ENCODE peak calls at places on chromosomes 5 and 9, in eight cellular contexts. Q is GM23248, R is heart left ventricle, T is ovary, U is suprapubic skin, H is kidney epithelial cell, X is K562, G is aorta. K is an unnamed sample. For H3K27me3, the result is how much of the 10 kb centered on the place peaks cover.

GRCh38 chr9:18821794-18822193 is 211.2 kb downstream of the SAXO1 start:
- DNase-seq in H (peak), X (no peak), G (no peak), R (no peak), Q (no peak), U (no peak), T (no peak), K (no peak)

GRCh38 chr5:94442971-94443370 is 175.4 kb downstream of the KIAA0825 start:
- DNase-seq in U (no peak), G (no peak), X (no peak), R (no peak), Q (peak), H (no peak), T (no peak), K (no peak)

GRCh38 chr5:117084052-117084451 is 509.4 kb upstream of the SEMA6A start:
- DNase-seq in U (no peak), G (no peak), R (no peak), Q (no peak), T (no peak), X (no peak), H (no peak), K (no peak)

GRCh38 chr5:172789687-172790495 is 18.9 kb upstream of the DUSP1 start:
- DNase-seq in U (peak), Q (peak), H (no peak), R (no peak), G (no peak), X (no peak), T (peak), K (no peak)

GRCh38 chr9:77648458-77649108 is 461 bp upstream of the GNA14 start:
- DNase-seq in H (no peak), R (peak), Q (peak), G (peak), T (peak), U (peak), X (no peak), K (peak)

GRCh38 chr5:119179857-119180641 is 109.2 kb downstream of the DMXL1 start:
- DNase-seq in H (no peak), Q (peak), U (no peak), X (peak), T (no peak), R (no peak), G (no peak), K (no peak)

GRCh38 chr9:33349743-33350142 is 52.6 kb downstream of the AQP7 start:
- DNase-seq in Q (peak), X (no peak), U (no peak), H (no peak), T (no peak), G (no peak), R (no peak), K (no peak)

GRCh38 chr5:169988947-169989346 is 8.7 kb upstream of the INSYN2B start:
- DNase-seq in T (no peak), Q (no peak), U (no peak), G (no peak), R (no peak), H (no peak), X (no peak), K (no peak)

GRCh38 chr5:59628062-59628828 is 265.3 kb downstream of the PDE4D start:
- DNase-seq in H (no peak), Q (no peak), R (no peak), G (no peak), U (no peak), X (no peak), T (no peak), K (no peak)

GRCh38 chr5:135008556-135008955 is 25.5 kb downstream of the PITX1 start:
- DNase-seq in Q (no peak), U (no peak), T (no peak), G (peak), H (no peak), R (peak), X (peak), K (peak)

GRCh38 chr5:98930972-98931762 is 2.4 kb upstream of the CHD1 start:
- DNase-seq in H (no peak), U (no peak), T (no peak), X (no peak), Q (no peak), R (no peak), G (no peak), K (no peak)

GRCh38 chr9:120946259-120946658 is 19.7 kb upstream of the TRAF1 start:
- DNase-seq in Q (peak), T (no peak), U (no peak), H (no peak), X (no peak), R (no peak), G (no peak), K (no peak)

GRCh38 chr5:157917909-157918809 is 59.2 kb upstream of the CLINT1 start:
- DNase-seq in Q (peak), X (peak), U (no peak), H (no peak), G (peak), R (peak), T (peak), K (peak)
- H3K27me3 ChIP-seq in Q (under half), X (under half), U (under half), H (under half), G (under half), R (under half), T (under half), K (under half)

GRCh38 chr5:107578051-107578635 is 92.6 kb downstream of the EFNA5 start:
- DNase-seq in Q (peak), H (no peak), R (no peak), U (no peak), T (no peak), G (no peak), X (no peak), K (no peak)
- H3K4me3 ChIP-seq in Q (no peak), H (no peak), R (no peak), U (no peak), T (no peak), G (no peak), X (no peak), K (no peak)

GRCh38 chr9:123978981-123979380 is 32.6 kb upstream of the LHX2 start:
- DNase-seq in G (no peak), U (no peak), H (no peak), Q (no peak), X (no peak), R (no peak), T (no peak), K (no peak)

GRCh38 chr9:123985869-123986268 is 25.7 kb upstream of the LHX2 start:
- DNase-seq in X (no peak), U (no peak), R (no peak), T (no peak), H (no peak), Q (no peak), G (no peak), K (no peak)

GRCh38 chr9:123984802-123985201 is 26.8 kb upstream of the LHX2 start:
- DNase-seq in G (no peak), T (no peak), U (no peak), X (no peak), Q (no peak), R (no peak), H (no peak), K (no peak)

GRCh38 chr9:123982535-123982934 is 29.0 kb upstream of the LHX2 start:
- DNase-seq in X (no peak), G (no peak), H (no peak), U (no peak), R (no peak), T (no peak), Q (no peak), K (no peak)

DNA sequence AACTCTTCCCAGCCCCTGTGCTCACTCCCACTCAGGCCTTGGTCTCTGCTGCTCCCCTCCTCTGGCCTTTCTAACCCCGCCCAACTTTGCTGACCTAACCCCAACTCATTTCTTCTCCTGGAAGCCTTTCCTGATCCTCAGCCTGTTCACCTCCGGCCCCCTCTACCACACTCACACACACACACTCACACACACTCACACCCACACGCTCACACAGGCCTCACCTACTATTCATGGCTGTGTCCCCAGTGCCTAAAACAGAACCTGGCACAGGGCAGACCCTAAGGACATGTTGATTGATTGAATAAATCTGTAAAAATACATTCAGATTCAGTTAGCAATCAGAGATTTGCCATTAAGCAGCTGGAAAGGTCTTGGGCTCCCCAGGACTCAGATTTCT is 28.5 kb upstream of the LHX2 start:
- DNase-seq in G (no peak), Q (no peak), H (no peak), U (no peak), R (no peak), T (no peak), X (no peak), K (no peak)
- H3K27me3 ChIP-seq in G (under half), Q (half or more), H (under half), U (under half), R (under half), T (under half), X (under half), K (under half)

DNA sequence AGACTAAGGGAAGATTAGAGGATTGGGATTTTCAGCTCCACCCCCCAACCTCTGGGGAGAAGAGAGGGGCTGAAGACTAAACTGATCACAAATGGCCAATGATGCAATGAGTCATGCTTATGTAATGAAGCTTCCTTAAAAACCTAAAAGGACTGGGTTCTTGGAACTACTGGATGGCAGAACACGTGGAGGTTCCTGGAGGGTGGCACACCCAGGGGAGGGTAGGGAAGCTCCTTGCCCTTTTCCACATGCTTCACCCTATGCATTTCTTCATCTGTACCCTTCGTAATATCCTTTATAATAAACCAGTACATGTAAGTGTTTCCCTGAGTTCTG is 48.6 kb downstream of the ARHGEF28 start:
- DNase-seq in Q (peak), U (no peak), T (no peak), G (no peak), H (no peak), X (no peak), R (no peak), K (no peak)
- H3K4me3 ChIP-seq in Q (no peak), U (no peak), T (no peak), G (no peak), H (no peak), X (no peak), R (no peak), K (no peak)

DNA sequence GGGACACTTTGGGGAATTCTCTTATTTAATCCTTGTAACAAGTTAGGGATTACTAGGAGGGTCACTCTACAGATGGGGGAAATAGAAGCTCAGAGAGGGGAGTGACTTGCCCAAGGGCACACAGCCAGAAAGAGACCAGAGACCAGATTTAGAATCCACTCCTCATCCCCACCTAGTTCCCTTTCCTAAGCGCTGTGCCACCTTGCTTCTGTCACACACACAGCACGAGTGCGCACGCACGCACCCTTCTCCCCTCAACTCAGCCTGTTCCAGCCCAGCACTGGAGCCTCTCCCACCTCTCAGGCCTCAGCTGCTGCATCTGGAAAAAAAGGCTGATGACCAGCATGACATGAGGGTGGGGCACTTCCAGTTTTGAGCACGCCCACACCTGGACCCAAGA is 18.6 kb downstream of the NR5A1 start:
- DNase-seq in X (no peak), U (no peak), H (no peak), R (no peak), T (no peak), G (no peak), Q (no peak), K (no peak)
- H3K27me3 ChIP-seq in X (under half), U (half or more), H (half or more), R (under half), T (under half), G (under half), Q (under half), K (under half)

DNA sequence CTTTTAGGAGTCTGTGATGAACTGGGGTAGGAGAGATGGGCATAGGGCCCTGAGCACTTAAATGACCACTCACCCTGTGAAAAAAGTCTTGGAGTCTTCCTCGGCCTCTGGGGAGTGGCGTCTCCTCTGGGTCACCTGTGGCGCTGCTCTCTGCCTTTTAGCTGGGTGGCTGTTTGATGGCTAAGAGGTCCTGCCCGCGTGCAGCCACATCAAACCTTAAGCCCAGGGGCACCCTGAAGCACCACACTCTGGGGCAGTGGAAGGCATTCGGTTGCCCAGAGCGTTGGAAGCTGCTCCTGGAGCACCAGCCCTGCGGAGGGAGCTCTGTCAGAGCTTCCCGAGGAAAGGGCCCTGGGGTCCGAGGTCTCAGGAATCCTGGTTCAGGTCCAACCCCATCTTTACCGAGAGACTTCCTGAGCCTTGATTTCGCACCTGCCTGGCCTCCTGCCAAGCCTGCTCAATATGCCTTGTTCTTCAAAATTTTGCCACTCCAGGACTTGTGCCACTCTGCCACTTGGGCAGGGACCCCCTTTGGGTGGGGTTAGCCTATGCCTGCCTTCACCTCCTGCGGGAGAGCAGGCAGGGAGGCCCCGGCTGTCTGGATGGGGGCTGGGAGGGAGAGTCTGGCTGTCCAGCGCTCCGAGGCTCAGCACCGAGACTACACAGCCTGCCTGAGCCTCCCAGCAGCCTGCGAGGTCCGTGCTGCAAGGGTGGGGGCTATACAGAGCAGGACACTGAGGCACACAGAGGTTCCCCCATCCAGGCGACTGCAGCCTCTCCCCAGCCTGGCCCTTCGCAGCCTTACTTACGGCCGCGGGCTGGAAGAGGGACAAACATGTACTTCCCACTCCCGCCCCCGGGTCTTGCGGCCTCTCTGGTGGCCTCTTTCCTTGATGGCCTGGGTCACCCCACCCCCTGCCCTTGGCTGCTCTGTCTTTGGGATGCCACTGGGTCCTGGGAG is 63.4 kb upstream of the RNU6ATAC start:
- DNase-seq in Q (no peak), X (no peak), U (no peak), R (no peak), G (no peak), T (no peak), H (no peak), K (no peak)
- H3K4me3 ChIP-seq in Q (no peak), X (no peak), U (no peak), R (no peak), G (no peak), T (no peak), H (no peak), K (no peak)

GRCh38 chr5:77993141-77993540 is 217.0 kb upstream of the TBCA start:
- DNase-seq in T (no peak), R (no peak), U (no peak), Q (no peak), G (no peak), X (no peak), H (no peak), K (no peak)

GRCh38 chr5:77993799-77994318 is 217.7 kb upstream of the TBCA start:
- DNase-seq in G (no peak), H (no peak), R (no peak), Q (no peak), X (no peak), T (no peak), U (no peak), K (no peak)

GRCh38 chr5:77996943-77997342 is 220.8 kb upstream of the TBCA start:
- DNase-seq in H (no peak), Q (no peak), R (no peak), G (no peak), T (no peak), U (no peak), X (no peak), K (no peak)

GRCh38 chr5:77994943-77995342 is 218.8 kb upstream of the TBCA start:
- DNase-seq in Q (no peak), T (no peak), U (no peak), X (no peak), H (no peak), R (no peak), G (no peak), K (no peak)

GRCh38 chr5:77995793-77996409 is 219.8 kb upstream of the TBCA start:
- DNase-seq in R (no peak), U (no peak), Q (no peak), G (no peak), H (no peak), T (no peak), X (no peak), K (no peak)
- H3K27me3 ChIP-seq in R (under half), U (under half), Q (under half), G (under half), H (under half), T (under half), X (under half), K (under half)

DNA sequence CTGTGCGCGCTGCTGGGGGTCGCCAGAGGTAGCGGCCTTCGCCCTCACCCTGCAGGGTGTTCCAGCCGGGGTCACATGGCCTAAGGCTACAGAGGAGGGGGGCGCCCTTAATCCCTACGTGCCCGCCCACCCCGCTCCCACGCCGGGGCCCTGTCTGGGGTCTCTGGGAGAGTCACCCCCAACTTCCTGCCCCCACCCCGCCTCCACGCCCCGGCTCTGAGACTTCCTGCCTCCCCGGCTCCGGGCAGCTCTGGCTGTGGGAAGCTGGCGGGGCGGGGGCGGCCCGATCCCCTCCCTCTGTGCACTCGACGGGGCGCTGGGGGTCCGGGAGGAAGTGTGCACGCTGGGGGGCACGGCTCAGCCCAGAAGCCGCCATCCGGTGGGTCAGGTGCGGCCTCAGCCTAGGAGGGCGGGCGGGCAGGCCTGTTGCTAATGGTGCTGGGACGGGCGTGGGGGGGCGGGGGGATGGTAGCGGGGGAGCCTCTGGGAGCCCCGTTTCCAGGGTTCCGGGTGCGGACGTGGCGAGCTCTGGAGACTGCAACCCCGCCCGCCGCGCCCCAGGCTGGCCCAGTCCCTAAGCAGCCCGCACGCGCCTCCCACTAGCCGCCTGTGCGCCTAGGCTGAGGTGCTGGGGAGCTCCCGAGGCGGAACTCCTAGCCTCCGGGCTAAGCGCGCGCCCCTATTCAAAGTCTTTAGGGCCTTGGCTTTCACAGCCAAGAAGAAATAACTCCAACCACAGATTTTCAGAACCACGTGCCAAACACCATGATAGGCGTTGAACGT is 61.6 kb downstream of the CXXC5 start:
- DNase-seq in X (peak), H (no peak), G (no peak), Q (no peak), T (peak), R (peak), U (no peak), K (peak)
- H3K4me3 ChIP-seq in X (peak), H (peak), G (no peak), Q (peak), T (no peak), R (peak), U (peak), K (peak)

GRCh38 chr9:136145580-136145979 is 26.9 kb upstream of the TMEM250 start:
- DNase-seq in U (no peak), X (no peak), R (no peak), H (no peak), G (no peak), Q (no peak), T (no peak), K (no peak)
- H3K27me3 ChIP-seq in U (half or more), X (under half), R (under half), H (half or more), G (under half), Q (under half), T (under half), K (under half)

K was measured in spleen.